ENCODE peak calls at places on chromosomes 5 and 9, in six cellular contexts. One of them, this sample, is unnamed.

GRCh38 chr5:136249678-136250266 is 56.8 kb upstream of the SMIM32 start:
- DNase-seq in CD8-positive, alpha-beta memory T cell: no peak
- DNase-seq in choroid plexus epithelial cell: peak; percentile 89
- DNase-seq in upper lobe of right lung: peak; percentile 76
- DNase-seq in skeletal muscle cell: peak; percentile 28
- DNase-seq in neural progenitor cell: peak; percentile 81
- DNase-seq in this sample: no peak

GRCh38 chr9:94281101-94281500 is 22.0 kb downstream of the ZNF169 start:
- DNase-seq in CD8-positive, alpha-beta memory T cell: no peak
- DNase-seq in choroid plexus epithelial cell: no peak
- DNase-seq in upper lobe of right lung: no peak
- DNase-seq in skeletal muscle cell: no peak
- DNase-seq in neural progenitor cell: no peak
- DNase-seq in this sample: no peak

GRCh38 chr5:90709323-90710148 is 150.9 kb downstream of the ADGRV1 start:
- DNase-seq in CD8-positive, alpha-beta memory T cell: no peak
- DNase-seq in choroid plexus epithelial cell: peak; percentile 72
- DNase-seq in upper lobe of right lung: no peak
- DNase-seq in skeletal muscle cell: peak; percentile 4
- DNase-seq in neural progenitor cell: peak; percentile 74
- DNase-seq in this sample: no peak

GRCh38 chr5:56246769-56247168 is 13.6 kb upstream of the ANKRD55 start:
- DNase-seq in CD8-positive, alpha-beta memory T cell: no peak
- DNase-seq in choroid plexus epithelial cell: no peak
- DNase-seq in upper lobe of right lung: no peak
- DNase-seq in skeletal muscle cell: no peak
- DNase-seq in neural progenitor cell: no peak
- DNase-seq in this sample: no peak

GRCh38 chr5:14707811-14708210 is 43.3 kb downstream of the OTULIN start:
- DNase-seq in CD8-positive, alpha-beta memory T cell: no peak
- DNase-seq in choroid plexus epithelial cell: no peak
- DNase-seq in upper lobe of right lung: no peak
- DNase-seq in skeletal muscle cell: no peak
- DNase-seq in neural progenitor cell: no peak
- DNase-seq in this sample: no peak

GRCh38 chr9:136537896-136538598 is 7.8 kb downstream of the NOTCH1 start:
- DNase-seq in CD8-positive, alpha-beta memory T cell: no peak
- DNase-seq in choroid plexus epithelial cell: no peak
- DNase-seq in upper lobe of right lung: no peak
- DNase-seq in skeletal muscle cell: no peak
- DNase-seq in neural progenitor cell: no peak
- DNase-seq in this sample: no peak

GRCh38 chr5:121088341-121088740 is 624.2 kb downstream of the PRR16 start:
- DNase-seq in CD8-positive, alpha-beta memory T cell: no peak
- DNase-seq in choroid plexus epithelial cell: no peak
- DNase-seq in upper lobe of right lung: no peak
- DNase-seq in skeletal muscle cell: no peak
- DNase-seq in neural progenitor cell: no peak
- DNase-seq in this sample: no peak

GRCh38 chr9:88237454-88238280 is 99.4 kb upstream of the SPATA31C2 start:
- DNase-seq in CD8-positive, alpha-beta memory T cell: no peak
- DNase-seq in choroid plexus epithelial cell: no peak
- DNase-seq in upper lobe of right lung: no peak
- DNase-seq in skeletal muscle cell: no peak
- DNase-seq in neural progenitor cell: no peak
- DNase-seq in this sample: no peak

GRCh38 chr9:129242971-129243561 is 65.0 kb upstream of the IER5L start:
- DNase-seq in CD8-positive, alpha-beta memory T cell: no peak
- DNase-seq in choroid plexus epithelial cell: peak; percentile 55
- DNase-seq in upper lobe of right lung: peak; percentile 56
- DNase-seq in skeletal muscle cell: peak; percentile 50
- DNase-seq in neural progenitor cell: no peak
- DNase-seq in this sample: no peak

GRCh38 chr9:95755421-95755730 is 120.1 kb upstream of the ERCC6L2 start:
- DNase-seq in CD8-positive, alpha-beta memory T cell: no peak
- DNase-seq in choroid plexus epithelial cell: no peak
- DNase-seq in upper lobe of right lung: no peak
- DNase-seq in skeletal muscle cell: no peak
- DNase-seq in neural progenitor cell: no peak
- DNase-seq in this sample: no peak

GRCh38 chr5:148687427-148687826 is 33.1 kb upstream of the HTR4 start:
- DNase-seq in CD8-positive, alpha-beta memory T cell: no peak
- DNase-seq in choroid plexus epithelial cell: peak; percentile 55
- DNase-seq in upper lobe of right lung: no peak
- DNase-seq in skeletal muscle cell: no peak
- DNase-seq in neural progenitor cell: peak; percentile 71
- DNase-seq in this sample: peak; percentile 68

GRCh38 chr5:108786806-108787483 is 39.2 kb downstream of the FER start:
- DNase-seq in CD8-positive, alpha-beta memory T cell: no peak
- DNase-seq in choroid plexus epithelial cell: no peak
- DNase-seq in upper lobe of right lung: no peak
- DNase-seq in skeletal muscle cell: no peak
- DNase-seq in neural progenitor cell: no peak
- DNase-seq in this sample: peak; percentile 9

GRCh38 chr9:108445431-108446018 is 410.3 kb downstream of the ACTL7B start:
- DNase-seq in CD8-positive, alpha-beta memory T cell: no peak
- DNase-seq in choroid plexus epithelial cell: no peak
- DNase-seq in upper lobe of right lung: no peak
- DNase-seq in skeletal muscle cell: no peak
- DNase-seq in neural progenitor cell: peak; percentile 12
- DNase-seq in this sample: no peak

GRCh38 chr5:135825373-135826220 is 8.9 kb upstream of the SLC25A48 start:
- DNase-seq in CD8-positive, alpha-beta memory T cell: no peak
- DNase-seq in choroid plexus epithelial cell: no peak
- DNase-seq in upper lobe of right lung: no peak
- DNase-seq in skeletal muscle cell: no peak
- DNase-seq in neural progenitor cell: peak; percentile 42
- DNase-seq in this sample: no peak

GRCh38 chr5:136766456-136766855 is 401.1 kb upstream of the TRPC7 start:
- DNase-seq in CD8-positive, alpha-beta memory T cell: no peak
- DNase-seq in choroid plexus epithelial cell: peak; percentile 30
- DNase-seq in upper lobe of right lung: no peak
- DNase-seq in skeletal muscle cell: no peak
- DNase-seq in neural progenitor cell: no peak
- DNase-seq in this sample: no peak

GRCh38 chr9:119487118-119487827 is 118.0 kb upstream of the BRINP1 start:
- DNase-seq in CD8-positive, alpha-beta memory T cell: no peak
- DNase-seq in choroid plexus epithelial cell: no peak
- DNase-seq in upper lobe of right lung: no peak
- DNase-seq in skeletal muscle cell: no peak
- DNase-seq in neural progenitor cell: no peak
- DNase-seq in this sample: no peak

GRCh38 chr9:37001461-37001860 is 32.6 kb downstream of the PAX5 start:
- DNase-seq in CD8-positive, alpha-beta memory T cell: no peak
- DNase-seq in choroid plexus epithelial cell: no peak
- DNase-seq in upper lobe of right lung: no peak
- DNase-seq in skeletal muscle cell: no peak
- DNase-seq in neural progenitor cell: peak; percentile 24
- DNase-seq in this sample: no peak

GRCh38 chr9:99431103-99431502 is 209.0 kb downstream of the SEC61B start:
- DNase-seq in CD8-positive, alpha-beta memory T cell: no peak
- DNase-seq in choroid plexus epithelial cell: peak; percentile 81
- DNase-seq in upper lobe of right lung: no peak
- DNase-seq in skeletal muscle cell: peak; percentile 48
- DNase-seq in neural progenitor cell: no peak
- DNase-seq in this sample: no peak

GRCh38 chr5:52738095-52738506 is 49.6 kb upstream of the ITGA1 start:
- DNase-seq in CD8-positive, alpha-beta memory T cell: no peak
- DNase-seq in choroid plexus epithelial cell: peak; percentile 78
- DNase-seq in upper lobe of right lung: no peak
- DNase-seq in skeletal muscle cell: no peak
- DNase-seq in neural progenitor cell: no peak
- DNase-seq in this sample: peak; percentile 52

GRCh38 chr9:111429175-111429574 is 55.0 kb downstream of the ECPAS start:
- DNase-seq in CD8-positive, alpha-beta memory T cell: no peak
- DNase-seq in choroid plexus epithelial cell: no peak
- DNase-seq in upper lobe of right lung: no peak
- DNase-seq in skeletal muscle cell: no peak
- DNase-seq in neural progenitor cell: no peak
- DNase-seq in this sample: no peak

GRCh38 chr5:134223406-134224251 is 2.2 kb downstream of the PPP2CA start:
- DNase-seq in CD8-positive, alpha-beta memory T cell: no peak
- DNase-seq in choroid plexus epithelial cell: peak; percentile 33
- DNase-seq in upper lobe of right lung: no peak
- DNase-seq in skeletal muscle cell: no peak
- DNase-seq in neural progenitor cell: no peak
- DNase-seq in this sample: no peak

GRCh38 chr9:129416831-129417604 is 203.9 kb downstream of the C9orf50 start:
- DNase-seq in CD8-positive, alpha-beta memory T cell: no peak
- DNase-seq in choroid plexus epithelial cell: no peak
- DNase-seq in upper lobe of right lung: no peak
- DNase-seq in skeletal muscle cell: no peak
- DNase-seq in neural progenitor cell: peak; percentile 51
- DNase-seq in this sample: no peak

GRCh38 chr5:135212361-135213033 is 178.5 kb upstream of the PITX1 start:
- DNase-seq in CD8-positive, alpha-beta memory T cell: no peak
- DNase-seq in choroid plexus epithelial cell: no peak
- DNase-seq in upper lobe of right lung: peak; percentile 45
- DNase-seq in skeletal muscle cell: no peak
- DNase-seq in neural progenitor cell: no peak
- DNase-seq in this sample: no peak

GRCh38 chr5:84709075-84709474 is 324.4 kb upstream of the EDIL3 start:
- DNase-seq in CD8-positive, alpha-beta memory T cell: no peak
- DNase-seq in choroid plexus epithelial cell: no peak
- DNase-seq in upper lobe of right lung: no peak
- DNase-seq in skeletal muscle cell: no peak
- DNase-seq in neural progenitor cell: no peak
- DNase-seq in this sample: no peak

GRCh38 chr5:175520321-175520720 is 42.0 kb downstream of the SFXN1 start:
- DNase-seq in CD8-positive, alpha-beta memory T cell: no peak
- DNase-seq in choroid plexus epithelial cell: no peak
- DNase-seq in upper lobe of right lung: no peak
- DNase-seq in skeletal muscle cell: no peak
- DNase-seq in neural progenitor cell: no peak
- DNase-seq in this sample: no peak

GRCh38 chr9:130408669-130409068 is 36.1 kb upstream of the ASS1 start:
- DNase-seq in CD8-positive, alpha-beta memory T cell: no peak
- DNase-seq in choroid plexus epithelial cell: no peak
- DNase-seq in upper lobe of right lung: no peak
- DNase-seq in skeletal muscle cell: no peak
- DNase-seq in neural progenitor cell: no peak
- DNase-seq in this sample: no peak

GRCh38 chr5:10903786-10904560 is 142.9 kb upstream of the DAP start:
- DNase-seq in CD8-positive, alpha-beta memory T cell: no peak
- DNase-seq in choroid plexus epithelial cell: no peak
- DNase-seq in upper lobe of right lung: no peak
- DNase-seq in skeletal muscle cell: no peak
- DNase-seq in neural progenitor cell: no peak
- DNase-seq in this sample: no peak

GRCh38 chr5:37945446-37945845 is 105.6 kb upstream of the GDNF start:
- DNase-seq in CD8-positive, alpha-beta memory T cell: no peak
- DNase-seq in choroid plexus epithelial cell: no peak
- DNase-seq in upper lobe of right lung: no peak
- DNase-seq in skeletal muscle cell: no peak
- DNase-seq in neural progenitor cell: no peak
- DNase-seq in this sample: no peak

GRCh38 chr5:139295692-139296091 is 2.2 kb downstream of the MATR3 start:
- DNase-seq in CD8-positive, alpha-beta memory T cell: no peak
- DNase-seq in choroid plexus epithelial cell: peak; percentile 41
- DNase-seq in upper lobe of right lung: no peak
- DNase-seq in skeletal muscle cell: no peak
- DNase-seq in neural progenitor cell: peak; percentile 53
- DNase-seq in this sample: no peak
- H3K4me3 ChIP-seq in CD8-positive, alpha-beta memory T cell: peak overlapping the region; percentile 78
- H3K4me3 ChIP-seq in choroid plexus epithelial cell: peak overlapping the region; percentile 93
- H3K4me3 ChIP-seq in upper lobe of right lung: peak overlapping the region; percentile 75
- H3K4me3 ChIP-seq in skeletal muscle cell: peak overlapping the region; percentile 89
- H3K4me3 ChIP-seq in neural progenitor cell: peak overlapping the region; percentile 79
- H3K4me3 ChIP-seq in this sample: peak overlapping the region; percentile 99

GRCh38 chr5:157502143-157502647 is 42.2 kb downstream of the NIPAL4 start:
- DNase-seq in CD8-positive, alpha-beta memory T cell: no peak
- DNase-seq in choroid plexus epithelial cell: peak; percentile 48
- DNase-seq in upper lobe of right lung: no peak
- DNase-seq in skeletal muscle cell: no peak
- DNase-seq in neural progenitor cell: no peak
- DNase-seq in this sample: no peak

GRCh38 chr5:157497875-157498611 is 38.0 kb downstream of the NIPAL4 start:
- DNase-seq in CD8-positive, alpha-beta memory T cell: no peak
- DNase-seq in choroid plexus epithelial cell: no peak
- DNase-seq in upper lobe of right lung: no peak
- DNase-seq in skeletal muscle cell: no peak
- DNase-seq in neural progenitor cell: no peak
- DNase-seq in this sample: no peak

GRCh38 chr5:157492886-157493285 is 32.9 kb downstream of the NIPAL4 start:
- DNase-seq in CD8-positive, alpha-beta memory T cell: no peak
- DNase-seq in choroid plexus epithelial cell: no peak
- DNase-seq in upper lobe of right lung: no peak
- DNase-seq in skeletal muscle cell: no peak
- DNase-seq in neural progenitor cell: no peak
- DNase-seq in this sample: no peak

GRCh38 chr5:157494178-157494830 is 34.3 kb downstream of the NIPAL4 start:
- DNase-seq in CD8-positive, alpha-beta memory T cell: no peak
- DNase-seq in choroid plexus epithelial cell: no peak
- DNase-seq in upper lobe of right lung: no peak
- DNase-seq in skeletal muscle cell: no peak
- DNase-seq in neural progenitor cell: no peak
- DNase-seq in this sample: no peak

DNA sequence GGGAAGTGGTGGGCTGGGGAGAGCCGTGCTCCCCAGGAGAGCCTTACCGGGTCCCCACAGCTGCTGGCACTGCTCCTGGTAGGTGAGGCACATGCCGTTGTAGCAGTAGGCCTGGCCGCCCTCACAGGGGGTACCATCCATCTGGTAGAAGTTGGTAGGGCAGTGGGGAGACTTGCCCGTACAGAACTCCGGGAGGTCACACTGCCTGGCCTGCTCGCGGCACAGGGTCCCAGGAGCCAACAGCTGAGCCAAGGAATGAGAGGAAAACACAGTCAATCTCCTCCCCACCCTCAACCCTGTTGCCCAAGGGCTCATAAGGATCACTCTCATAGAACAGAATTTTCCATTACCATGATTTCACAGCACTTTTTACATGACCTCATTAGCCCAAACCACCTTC is 36.8 kb downstream of the NIPAL4 start:
- DNase-seq in CD8-positive, alpha-beta memory T cell: no peak
- DNase-seq in choroid plexus epithelial cell: no peak
- DNase-seq in upper lobe of right lung: no peak
- DNase-seq in skeletal muscle cell: no peak
- DNase-seq in neural progenitor cell: no peak
- DNase-seq in this sample: no peak
- H3K4me3 ChIP-seq in CD8-positive, alpha-beta memory T cell: no peak overlapping the region
- H3K4me3 ChIP-seq in choroid plexus epithelial cell: no peak overlapping the region
- H3K4me3 ChIP-seq in upper lobe of right lung: no peak overlapping the region
- H3K4me3 ChIP-seq in skeletal muscle cell: no peak overlapping the region
- H3K4me3 ChIP-seq in neural progenitor cell: no peak overlapping the region
- H3K4me3 ChIP-seq in this sample: no peak overlapping the region

GRCh38 chr5:159061834-159062530 is 37.7 kb downstream of the EBF1 start:
- DNase-seq in CD8-positive, alpha-beta memory T cell: no peak
- DNase-seq in choroid plexus epithelial cell: peak; percentile 49
- DNase-seq in upper lobe of right lung: no peak
- DNase-seq in skeletal muscle cell: no peak
- DNase-seq in neural progenitor cell: peak; percentile 96
- DNase-seq in this sample: no peak
- H3K4me3 ChIP-seq in CD8-positive, alpha-beta memory T cell: no peak overlapping the region
- H3K4me3 ChIP-seq in choroid plexus epithelial cell: peak overlapping the region; percentile 46
- H3K4me3 ChIP-seq in upper lobe of right lung: peak overlapping the region; percentile 24
- H3K4me3 ChIP-seq in skeletal muscle cell: no peak overlapping the region
- H3K4me3 ChIP-seq in neural progenitor cell: peak overlapping the region; percentile 8
- H3K4me3 ChIP-seq in this sample: no peak overlapping the region

GRCh38 chr5:143851383-143851782 is 39.4 kb downstream of the HMHB1 start:
- DNase-seq in CD8-positive, alpha-beta memory T cell: no peak
- DNase-seq in choroid plexus epithelial cell: no peak
- DNase-seq in upper lobe of right lung: no peak
- DNase-seq in skeletal muscle cell: no peak
- DNase-seq in neural progenitor cell: no peak
- DNase-seq in this sample: no peak

GRCh38 chr5:143850050-143850713 is 38.2 kb downstream of the HMHB1 start:
- DNase-seq in CD8-positive, alpha-beta memory T cell: no peak
- DNase-seq in choroid plexus epithelial cell: no peak
- DNase-seq in upper lobe of right lung: no peak
- DNase-seq in skeletal muscle cell: no peak
- DNase-seq in neural progenitor cell: no peak
- DNase-seq in this sample: no peak
- H3K4me3 ChIP-seq in CD8-positive, alpha-beta memory T cell: no peak overlapping the region
- H3K4me3 ChIP-seq in choroid plexus epithelial cell: no peak overlapping the region
- H3K4me3 ChIP-seq in upper lobe of right lung: no peak overlapping the region
- H3K4me3 ChIP-seq in skeletal muscle cell: no peak overlapping the region
- H3K4me3 ChIP-seq in neural progenitor cell: no peak overlapping the region
- H3K4me3 ChIP-seq in this sample: no peak overlapping the region

This sample was measured in Jurkat, Clone E6-1.